ENCODE peak calls at places on chromosomes 3 and 15, in four cellular contexts. One of them, this sample, is unnamed.

GRCh38 chr3:120683213-120683612 is 1.2 kb upstream of the HGD start:
- DNase-seq in neuronal stem cell: no peak
- DNase-seq in H1: no peak
- DNase-seq in H9: no peak
- DNase-seq in this sample: no peak

GRCh38 chr3:95670765-95671164 is 1143.6 kb upstream of the EPHA6 start:
- DNase-seq in H9: no peak
- DNase-seq in H1: no peak
- DNase-seq in neuronal stem cell: no peak
- DNase-seq in this sample: no peak

GRCh38 chr3:38283810-38284775 is 2.0 kb downstream of the SLC22A14 start:
- DNase-seq in H9: no peak
- DNase-seq in neuronal stem cell: no peak
- DNase-seq in H1: no peak
- DNase-seq in this sample: no peak

GRCh38 chr15:99130765-99131440 is 26.0 kb downstream of the SYNM start:
- DNase-seq in neuronal stem cell: no peak
- DNase-seq in H1: no peak
- DNase-seq in H9: no peak
- DNase-seq in this sample: no peak

GRCh38 chr3:13379191-13379830 is 40.8 kb downstream of the NUP210 start:
- DNase-seq in H9: no peak
- DNase-seq in H1: no peak
- DNase-seq in neuronal stem cell: no peak
- DNase-seq in this sample: peak

GRCh38 chr3:122536634-122537033 is 21.9 kb upstream of the KPNA1 start:
- DNase-seq in H9: no peak
- DNase-seq in neuronal stem cell: no peak
- DNase-seq in H1: no peak
- DNase-seq in this sample: no peak

GRCh38 chr15:38768970-38769369 is 204.4 kb upstream of the RASGRP1 start:
- DNase-seq in H1: peak
- DNase-seq in H9: peak
- DNase-seq in neuronal stem cell: peak
- DNase-seq in this sample: no peak

GRCh38 chr3:39291903-39292329 is 12.1 kb upstream of the CX3CR1 start:
- DNase-seq in H1: peak
- DNase-seq in H9: peak
- DNase-seq in neuronal stem cell: peak
- DNase-seq in this sample: peak

GRCh38 chr3:194680888-194681615 is 4.6 kb upstream of the FAM43A start:
- DNase-seq in neuronal stem cell: no peak
- DNase-seq in H9: no peak
- DNase-seq in H1: no peak
- DNase-seq in this sample: no peak

GRCh38 chr3:38029400-38030125 is at the start of gene PLCD1:
- DNase-seq in neuronal stem cell: peak
- DNase-seq in H9: peak
- DNase-seq in H1: no peak
- DNase-seq in this sample: no peak

GRCh38 chr15:56757884-56758283 is 24.6 kb upstream of the ZNF280D start:
- DNase-seq in neuronal stem cell: no peak
- DNase-seq in H1: no peak
- DNase-seq in H9: no peak
- DNase-seq in this sample: no peak

GRCh38 chr3:41572092-41572491 is 372.8 kb downstream of the CTNNB1 start:
- DNase-seq in H9: no peak
- DNase-seq in neuronal stem cell: no peak
- DNase-seq in H1: no peak
- DNase-seq in this sample: no peak

GRCh38 chr15:80695099-80695910 is at the start of gene ABHD17C:
- DNase-seq in neuronal stem cell: peak
- DNase-seq in H9: peak
- DNase-seq in H1: no peak
- DNase-seq in this sample: peak

GRCh38 chr15:57611938-57612337 is 20.2 kb downstream of the MYZAP start:
- DNase-seq in H1: no peak
- DNase-seq in H9: no peak
- DNase-seq in neuronal stem cell: no peak
- DNase-seq in this sample: peak

GRCh38 chr3:29284578-29284977 is 3.7 kb downstream of the RBMS3 start:
- DNase-seq in neuronal stem cell: no peak
- DNase-seq in H9: no peak
- DNase-seq in H1: no peak
- DNase-seq in this sample: no peak

GRCh38 chr3:29283297-29283681 is 2.4 kb downstream of the RBMS3 start:
- DNase-seq in H1: no peak
- DNase-seq in H9: no peak
- DNase-seq in neuronal stem cell: no peak
- DNase-seq in this sample: no peak

GRCh38 chr3:29283739-29284138 is 2.9 kb downstream of the RBMS3 start:
- DNase-seq in H9: no peak
- DNase-seq in H1: no peak
- DNase-seq in neuronal stem cell: no peak
- DNase-seq in this sample: peak

GRCh38 chr3:29285356-29286070 is 4.6 kb downstream of the RBMS3 start:
- DNase-seq in H1: no peak
- DNase-seq in H9: no peak
- DNase-seq in neuronal stem cell: no peak
- DNase-seq in this sample: no peak

GRCh38 chr3:29286841-29287240 is 6.0 kb downstream of the RBMS3 start:
- DNase-seq in H9: no peak
- DNase-seq in neuronal stem cell: no peak
- DNase-seq in H1: no peak
- DNase-seq in this sample: no peak
- H2BK12ac ChIP-seq in H9: no peak
- H2BK12ac ChIP-seq in neuronal stem cell: no peak
- H2BK12ac ChIP-seq in H1: no peak
- H2BK12ac ChIP-seq in this sample: no peak

DNA sequence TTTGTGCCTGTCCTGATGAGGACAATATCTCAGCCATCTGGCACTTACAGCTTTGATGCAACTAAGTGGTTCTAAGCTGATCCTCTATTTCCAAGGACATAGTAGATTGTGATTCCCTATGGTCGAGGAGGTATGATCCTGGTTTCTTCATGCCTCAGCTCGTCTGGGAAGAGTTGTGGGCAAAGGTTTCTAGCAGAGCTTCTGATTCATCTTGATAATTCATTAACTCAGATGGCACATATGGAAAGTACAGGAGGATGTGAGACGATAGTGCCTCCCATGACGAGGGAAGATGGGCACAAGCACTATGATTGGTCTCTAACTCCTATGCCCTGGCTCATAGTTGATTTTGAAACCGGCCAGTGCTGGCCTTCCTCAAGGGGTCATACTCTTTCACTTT is 334.2 kb upstream of the SEMA6D start:
- DNase-seq in H9: no peak
- DNase-seq in H1: no peak
- DNase-seq in neuronal stem cell: no peak
- DNase-seq in this sample: no peak
- H3K23ac ChIP-seq in H9: no peak
- H3K23ac ChIP-seq in H1: no peak
- H3K23ac ChIP-seq in neuronal stem cell: no peak
- H3K23ac ChIP-seq in this sample: no peak

DNA sequence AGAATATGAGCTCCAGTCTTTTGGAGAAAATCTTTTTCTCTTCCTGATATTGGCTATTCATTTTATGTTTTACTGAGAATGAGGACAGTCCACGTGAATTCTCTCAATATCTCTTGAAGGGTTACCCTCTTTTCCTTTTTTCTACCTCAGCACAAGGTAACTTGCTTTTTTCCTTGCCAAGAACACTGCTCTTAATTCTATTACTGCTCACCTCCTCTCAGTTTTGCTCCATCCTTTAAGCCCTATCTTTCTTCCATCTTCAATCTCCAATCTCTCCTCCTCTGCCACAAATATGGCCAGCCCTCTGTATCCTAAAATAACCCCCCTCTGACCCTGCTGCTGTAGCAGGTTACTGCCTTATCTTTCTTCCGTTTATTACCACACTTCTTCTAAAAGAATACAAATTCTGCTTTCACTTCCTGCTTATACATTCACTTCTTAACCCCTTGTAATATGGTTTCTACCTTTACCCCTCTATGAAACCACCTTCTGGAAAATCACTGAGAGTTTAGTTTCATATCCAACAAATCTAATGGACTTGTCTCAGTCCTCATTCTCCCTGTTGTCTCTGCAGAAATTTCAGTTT is 89.0 kb downstream of the NFKBIZ start:
- DNase-seq in H1: no peak
- DNase-seq in H9: no peak
- DNase-seq in neuronal stem cell: no peak
- DNase-seq in this sample: no peak
- H2BK12ac ChIP-seq in H1: no peak
- H2BK12ac ChIP-seq in H9: no peak
- H2BK12ac ChIP-seq in neuronal stem cell: no peak
- H2BK12ac ChIP-seq in this sample: no peak

GRCh38 chr15:40437754-40438687 is 2.7 kb upstream of the BAHD1 start:
- DNase-seq in H1: no peak
- DNase-seq in H9: no peak
- DNase-seq in neuronal stem cell: no peak
- DNase-seq in this sample: no peak
- H3K23ac ChIP-seq in H1: no peak
- H3K23ac ChIP-seq in H9: no peak
- H3K23ac ChIP-seq in neuronal stem cell: peak
- H3K23ac ChIP-seq in this sample: no peak

GRCh38 chr15:25061808-25062550 is 107.2 kb downstream of the SNRPN start:
- DNase-seq in neuronal stem cell: no peak
- DNase-seq in H1: no peak
- DNase-seq in H9: no peak
- DNase-seq in this sample: no peak

GRCh38 chr15:25060996-25061620 is 106.3 kb downstream of the SNRPN start:
- DNase-seq in neuronal stem cell: no peak
- DNase-seq in H9: peak
- DNase-seq in H1: no peak
- DNase-seq in this sample: no peak

GRCh38 chr15:25058080-25058785 is 103.4 kb downstream of the SNRPN start:
- DNase-seq in neuronal stem cell: no peak
- DNase-seq in H1: no peak
- DNase-seq in H9: peak
- DNase-seq in this sample: no peak

GRCh38 chr15:25059698-25060471 is 105.1 kb downstream of the SNRPN start:
- DNase-seq in neuronal stem cell: no peak
- DNase-seq in H9: peak
- DNase-seq in H1: no peak
- DNase-seq in this sample: no peak

DNA sequence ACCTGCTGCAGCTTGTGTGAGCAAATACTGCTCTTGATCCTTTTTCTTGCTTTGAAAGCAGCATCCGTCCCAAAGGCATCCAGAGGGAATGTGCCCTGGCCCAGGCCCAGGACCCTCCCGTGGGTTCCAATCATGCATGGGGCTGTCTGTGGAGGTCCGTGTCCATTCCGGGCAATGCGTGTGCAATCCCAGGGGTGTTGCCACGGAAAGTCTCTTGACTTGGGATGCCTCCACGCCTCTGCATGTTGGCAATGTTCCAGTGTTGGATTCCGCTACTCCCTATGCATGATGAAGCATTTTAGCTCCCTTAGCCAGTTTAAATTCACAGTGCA is 105.7 kb downstream of the SNRPN start:
- DNase-seq in neuronal stem cell: no peak
- DNase-seq in H9: peak
- DNase-seq in H1: no peak
- DNase-seq in this sample: no peak
- H2BK12ac ChIP-seq in neuronal stem cell: no peak
- H2BK12ac ChIP-seq in H9: no peak
- H2BK12ac ChIP-seq in H1: no peak
- H2BK12ac ChIP-seq in this sample: no peak

GRCh38 chr3:63905731-63906620 is 6.2 kb downstream of the SCAANT1 start:
- DNase-seq in H9: no peak
- DNase-seq in neuronal stem cell: no peak
- DNase-seq in H1: no peak
- DNase-seq in this sample: no peak
- H3K23ac ChIP-seq in H9: no peak
- H3K23ac ChIP-seq in neuronal stem cell: no peak
- H3K23ac ChIP-seq in H1: no peak
- H3K23ac ChIP-seq in this sample: no peak

GRCh38 chr15:47872208-47872607 is 154.9 kb downstream of the SEMA6D start:
- DNase-seq in H9: no peak
- DNase-seq in neuronal stem cell: no peak
- DNase-seq in H1: no peak
- DNase-seq in this sample: peak
- H2BK12ac ChIP-seq in H9: no peak
- H2BK12ac ChIP-seq in neuronal stem cell: no peak
- H2BK12ac ChIP-seq in H1: no peak
- H2BK12ac ChIP-seq in this sample: no peak

DNA sequence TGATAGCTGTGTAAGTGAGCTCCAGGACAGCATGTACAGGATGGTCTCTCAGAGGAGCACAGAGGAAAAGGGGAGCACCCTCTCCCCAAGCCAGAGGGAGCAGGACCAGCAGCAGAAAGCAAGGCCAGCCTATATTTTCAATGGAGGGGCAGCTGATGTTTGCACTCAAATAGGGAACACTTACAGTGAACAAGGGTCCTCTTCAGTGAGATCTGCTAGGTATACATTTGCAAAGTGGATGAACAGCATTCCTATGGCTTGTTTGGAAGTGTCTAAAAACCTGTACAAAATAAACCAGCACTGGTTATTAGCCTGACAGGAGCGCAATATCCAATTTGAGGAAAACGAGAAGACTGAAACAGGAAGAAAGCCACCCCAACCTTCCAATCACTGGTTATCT is 17.6 kb upstream of the MUSTN1 start:
- DNase-seq in H1: no peak
- DNase-seq in H9: no peak
- DNase-seq in neuronal stem cell: no peak
- DNase-seq in this sample: peak
- H3K23ac ChIP-seq in H1: no peak
- H3K23ac ChIP-seq in H9: no peak
- H3K23ac ChIP-seq in neuronal stem cell: no peak
- H3K23ac ChIP-seq in this sample: no peak

This sample was measured in trophoblast cell.